ENCODE peak calls at places on chromosomes 11 and 22, in eight cellular contexts. T is esophagus muscularis mucosa, H is ovary, R is prostate gland, J is left ventricle myocardium inferior, Y is sigmoid colon, V is lower lobe of right lung, D is A673. C is an unnamed sample. For H3K4me1, the result is how much of the 10 kb centered on the place peaks cover.

GRCh38 chr11:64793271-64794160 is 9.5 kb downstream of the MAP4K2 start:
- DNase-seq in T (no peak), H (no peak), R (no peak), J (no peak), Y (peak), V (peak), D (no peak), C (no peak)

GRCh38 chr11:116548286-116548685 is 224.5 kb downstream of the BUD13 start:
- DNase-seq in T (no peak), H (no peak), R (no peak), J (no peak), Y (no peak), V (no peak), D (no peak), C (no peak)

GRCh38 chr22:18071968-18072310 is 5.9 kb upstream of the PEX26 start:
- DNase-seq in T (no peak), H (no peak), R (no peak), J (no peak), Y (no peak), V (no peak), D (no peak), C (no peak)

GRCh38 chr11:30960387-30960992 is 374.3 kb upstream of the MPPED2 start:
- DNase-seq in T (no peak), H (no peak), R (no peak), J (no peak), Y (no peak), V (no peak), D (peak), C (no peak)

GRCh38 chr11:73317373-73317772 is 9.3 kb downstream of the ARHGEF17 start:
- DNase-seq in T (no peak), H (peak), R (peak), J (peak), Y (peak), V (peak), D (peak), C (peak)

GRCh38 chr11:68650801-68651200 is 33.5 kb upstream of the GAL start:
- DNase-seq in T (no peak), H (no peak), R (no peak), J (no peak), Y (no peak), V (no peak), D (no peak), C (no peak)

GRCh38 chr11:8671651-8672062 is 10.8 kb downstream of the TRIM66 start:
- DNase-seq in T (no peak), H (peak), R (no peak), J (no peak), Y (peak), V (no peak), D (peak), C (peak)

GRCh38 chr11:11708256-11708655 is 86.5 kb upstream of the GALNT18 start:
- DNase-seq in T (no peak), H (no peak), R (no peak), J (no peak), Y (no peak), V (no peak), D (no peak), C (no peak)

GRCh38 chr11:77442394-77443053 is 31.4 kb downstream of the PAK1 start:
- DNase-seq in T (no peak), H (no peak), R (no peak), J (no peak), Y (no peak), V (no peak), D (no peak), C (no peak)

GRCh38 chr22:44972363-44973083 is 37.3 kb downstream of the PHF21B start:
- DNase-seq in T (no peak), H (no peak), R (peak), J (no peak), Y (no peak), V (no peak), D (no peak), C (no peak)

GRCh38 chr11:70158757-70159389 is 44.2 kb upstream of the FADD start:
- DNase-seq in T (no peak), H (no peak), R (no peak), J (no peak), Y (no peak), V (no peak), D (no peak), C (no peak)

DNA sequence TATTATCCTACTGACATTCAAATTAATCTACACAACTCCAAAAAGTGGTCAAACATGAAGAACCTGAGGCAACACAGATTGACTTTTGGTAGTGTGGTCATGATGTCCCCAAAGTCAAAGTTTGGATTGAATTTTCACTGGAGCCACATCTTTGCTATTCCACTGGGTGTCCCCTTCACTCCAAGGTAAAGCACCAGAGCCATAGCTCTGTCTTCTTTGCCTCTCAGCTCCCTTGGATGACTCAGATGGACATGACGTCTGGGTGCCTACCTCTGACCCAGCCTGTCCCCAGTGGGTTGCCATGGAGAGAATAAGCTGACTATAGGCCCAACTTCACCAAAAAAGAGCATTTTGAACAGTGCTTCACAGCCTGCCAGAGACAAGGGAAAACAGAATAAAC is 57.4 kb upstream of the ARHGAP42 start:
- DNase-seq in T (no peak), H (no peak), R (no peak), J (no peak), Y (no peak), V (no peak), D (no peak), C (no peak)
- TF ChIP-seq CTCF in T (no peak), H (no peak), R (no peak), J (peak), Y (no peak), V (no peak), D (no peak), C (no peak)

GRCh38 chr11:60457576-60457975 is 1.9 kb downstream of the MS4A1 start:
- DNase-seq in T (no peak), H (no peak), R (no peak), J (no peak), Y (no peak), V (no peak), D (no peak), C (no peak)
- H3K4me1 ChIP-seq in T (under half), H (under half), R (under half), J (under half), Y (under half), V (under half), D (under half), C (under half)

GRCh38 chr11:61827573-61828378 is at the start of gene FADS2:
- DNase-seq in T (peak), H (peak), R (peak), J (peak), Y (peak), V (peak), D (peak), C (peak)
- TF ChIP-seq CTCF in T (peak), H (no peak), R (no peak), J (peak), Y (no peak), V (no peak), D (peak), C (no peak)

DNA sequence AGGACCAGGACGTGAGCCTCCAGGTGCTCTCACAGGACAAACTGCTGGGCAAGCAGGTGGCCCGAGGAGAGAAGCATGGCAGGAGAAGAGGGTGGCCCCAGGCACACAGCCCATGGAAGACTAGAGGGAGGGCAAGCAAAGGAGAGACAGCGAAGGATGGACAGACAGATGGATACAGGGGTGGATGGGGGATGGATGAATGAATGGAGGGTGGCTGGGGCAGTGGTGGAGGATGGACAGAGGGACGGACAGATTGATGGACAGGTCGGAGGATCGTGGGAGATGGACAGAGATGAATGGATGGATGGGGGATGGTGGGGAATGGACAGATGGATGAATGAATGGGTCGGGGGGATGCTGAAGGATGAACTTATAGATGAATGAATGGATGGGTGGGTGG is 22.7 kb downstream of the ARVCF start:
- DNase-seq in T (no peak), H (no peak), R (no peak), J (no peak), Y (no peak), V (no peak), D (no peak), C (no peak)
- H3K4me1 ChIP-seq in T (half or more), H (under half), R (under half), J (half or more), Y (under half), V (under half), D (under half), C (under half)

GRCh38 chr11:45017329-45017728 is 66.6 kb upstream of the TP53I11 start:
- DNase-seq in T (peak), H (no peak), R (no peak), J (no peak), Y (no peak), V (no peak), D (no peak), C (no peak)
- TF ChIP-seq CTCF in T (no peak), H (no peak), R (no peak), J (no peak), Y (no peak), V (no peak), D (peak), C (no peak)